ENCODE peak calls at places on chromosomes 12 and 14, in six cellular contexts. A, I, W, J, L and D are unnamed samples.

GRCh38 chr12:117699575-117699974 is 269.2 kb downstream of the KSR2 start:
- DNase-seq in L (no peak), I (no peak), J (no peak), A (no peak), W (no peak), D (no peak)

GRCh38 chr14:77791225-77791600 is 8.7 kb upstream of the ADCK1 start:
- DNase-seq in W (no peak), L (no peak), I (no peak), A (no peak), J (no peak), D (no peak)

GRCh38 chr12:96208346-96208745 is 14.2 kb downstream of the ELK3 start:
- DNase-seq in W (peak), A (no peak), L (peak), J (no peak), I (peak), D (peak)

GRCh38 chr12:106136263-106136662 is 2.5 kb downstream of the NUAK1 start:
- DNase-seq in W (peak), A (peak), L (peak), J (peak), I (peak), D (peak)

GRCh38 chr14:21902561-21903199 is 229.1 kb upstream of the OR4E1 start:
- DNase-seq in J (no peak), W (no peak), I (no peak), L (peak), A (no peak), D (peak)

GRCh38 chr12:109047081-109047805 is 5.1 kb upstream of the USP30 start:
- DNase-seq in J (no peak), W (no peak), I (no peak), L (peak), A (no peak), D (peak)

GRCh38 chr14:74019743-74020142 is 594 bp downstream of the BBOF1 start:
- DNase-seq in W (peak), I (peak), J (no peak), L (peak), A (peak), D (peak)

GRCh38 chr12:112839386-112839972 is 47.9 kb downstream of the RPH3A start:
- DNase-seq in L (peak), J (no peak), I (peak), W (peak), A (no peak), D (peak)

GRCh38 chr12:116194935-116195431 is 82.5 kb downstream of the MED13L start:
- DNase-seq in L (no peak), I (no peak), W (no peak), J (no peak), A (no peak), D (no peak)

GRCh38 chr14:38808734-38809455 is 294.1 kb downstream of the SEC23A start:
- DNase-seq in I (no peak), L (no peak), A (no peak), W (no peak), J (no peak), D (no peak)

GRCh38 chr12:82430541-82431145 is 72.3 kb downstream of the METTL25 start:
- DNase-seq in L (no peak), J (no peak), I (no peak), A (peak), W (peak), D (no peak)

GRCh38 chr12:49121047-49121696 is 10.0 kb downstream of the TUBA1B start:
- DNase-seq in L (peak), A (no peak), I (peak), J (peak), W (peak), D (peak)

GRCh38 chr12:110543252-110543959 is 39.7 kb downstream of the PPTC7 start:
- DNase-seq in J (no peak), L (peak), W (peak), I (no peak), A (no peak), D (peak)

GRCh38 chr14:32244404-32244803 is 41.3 kb upstream of the RNU6-8 start:
- DNase-seq in W (peak), L (peak), I (no peak), J (no peak), A (no peak), D (no peak)

GRCh38 chr14:92556255-92556741 is 42.7 kb downstream of the RIN3 start:
- DNase-seq in J (no peak), W (no peak), I (no peak), A (no peak), L (peak), D (no peak)

GRCh38 chr12:127811988-127812387 is 455.0 kb upstream of the TMEM132C start:
- DNase-seq in I (peak), J (peak), A (no peak), L (peak), W (no peak), D (peak)

GRCh38 chr12:2494490-2495192 is 300.1 kb upstream of the FKBP4 start:
- DNase-seq in W (peak), I (no peak), L (peak), A (no peak), J (no peak), D (no peak)

GRCh38 chr12:106954462-106955376 is 988 bp upstream of the TMEM263 start:
- DNase-seq in A (no peak), J (no peak), I (no peak), L (no peak), W (peak), D (no peak)

GRCh38 chr14:30681752-30682355 is 59.7 kb downstream of the SCFD1 start:
- DNase-seq in I (no peak), W (peak), J (no peak), L (peak), A (no peak), D (peak)

GRCh38 chr12:110705309-110705708 is 16.4 kb upstream of the HVCN1 start:
- DNase-seq in J (no peak), I (no peak), L (no peak), W (no peak), A (no peak), D (peak)

GRCh38 chr14:68781161-68782021 is 11.5 kb downstream of the ZFP36L1 start:
- DNase-seq in A (no peak), W (no peak), I (no peak), J (no peak), L (no peak), D (no peak)

GRCh38 chr12:9049520-9050133 is 60.3 kb downstream of the KLRG1 start:
- DNase-seq in L (peak), J (no peak), I (no peak), W (peak), A (peak), D (peak)

GRCh38 chr12:81992461-81992860 is 233.3 kb upstream of the PPFIA2 start:
- DNase-seq in A (no peak), J (peak), I (no peak), L (peak), W (no peak), D (no peak)

GRCh38 chr14:100086361-100086760 is 21.1 kb downstream of the EVL start:
- DNase-seq in I (no peak), A (no peak), J (no peak), L (no peak), W (no peak), D (no peak)

GRCh38 chr14:77738559-77739250 is 22.3 kb downstream of the SNW1 start:
- DNase-seq in L (peak), I (no peak), W (no peak), A (no peak), J (no peak), D (no peak)

GRCh38 chr12:48818831-48819590 is 715 bp downstream of the CACNB3 start:
- DNase-seq in J (no peak), A (no peak), W (no peak), I (no peak), L (no peak), D (peak)

GRCh38 chr12:130762319-130762675 is 46.2 kb upstream of the RIMBP2 start:
- DNase-seq in W (no peak), I (no peak), A (no peak), J (no peak), L (no peak), D (no peak)

GRCh38 chr14:70808023-70808401 is 1.3 kb downstream of the MAP3K9 start:
- DNase-seq in J (no peak), L (peak), A (no peak), W (no peak), I (no peak), D (no peak)

GRCh38 chr14:60723218-60724079 is 702 bp downstream of the SIX4 start:
- DNase-seq in J (peak), L (peak), A (no peak), I (no peak), W (peak), D (peak)

GRCh38 chr14:92625213-92625612 is 111.6 kb downstream of the RIN3 start:
- DNase-seq in A (peak), I (peak), L (peak), W (peak), J (no peak), D (peak)

GRCh38 chr12:116710367-116710766 is 27.5 kb downstream of the SPRING1 start:
- DNase-seq in J (no peak), L (no peak), I (no peak), W (no peak), A (no peak), D (no peak)

GRCh38 chr12:70994217-70994788 is 73.8 kb upstream of the PTPRR start:
- DNase-seq in W (peak), J (no peak), L (peak), A (no peak), I (no peak), D (peak)

GRCh38 chr12:11894890-11895289 is 175.8 kb upstream of the BCL2L14 start:
- DNase-seq in L (no peak), I (no peak), J (no peak), W (no peak), A (no peak), D (no peak)

GRCh38 chr14:90576581-90576980 is 179.8 kb downstream of the CALM1 start:
- DNase-seq in W (peak), L (peak), I (no peak), J (no peak), A (peak), D (no peak)